ENCODE peak calls at places on chromosomes 6 and 20, in five cellular contexts. One of them, this sample, is unnamed.

GRCh38 chr6:150368762-150369161 is at the start of gene IYD:
- DNase-seq in GM23248: no peak
- DNase-seq in NCI-H510A treated with DMSO at 0.1 percent for 48 hours: no peak
- DNase-seq in NCI-H187: no peak
- DNase-seq in endothelial cell: no peak
- DNase-seq in this sample: no peak

GRCh38 chr6:30616811-30617564 is at the start of gene PPP1R10:
- DNase-seq in GM23248: peak
- DNase-seq in endothelial cell: peak
- DNase-seq in NCI-H510A treated with DMSO at 0.1 percent for 48 hours: peak
- DNase-seq in NCI-H187: peak
- DNase-seq in this sample: peak

GRCh38 chr6:150241751-150242150 is 98.9 kb downstream of the PPP1R14C start:
- DNase-seq in NCI-H510A treated with DMSO at 0.1 percent for 48 hours: no peak
- DNase-seq in GM23248: no peak
- DNase-seq in NCI-H187: no peak
- DNase-seq in endothelial cell: no peak
- DNase-seq in this sample: no peak

GRCh38 chr6:53306819-53307347 is 41.9 kb downstream of the ELOVL5 start:
- DNase-seq in GM23248: peak
- DNase-seq in NCI-H510A treated with DMSO at 0.1 percent for 48 hours: no peak
- DNase-seq in NCI-H187: no peak
- DNase-seq in endothelial cell: no peak
- DNase-seq in this sample: no peak

GRCh38 chr6:159249150-159249549 is 80.0 kb downstream of the FNDC1 start:
- DNase-seq in NCI-H187: no peak
- DNase-seq in endothelial cell: no peak
- DNase-seq in NCI-H510A treated with DMSO at 0.1 percent for 48 hours: no peak
- DNase-seq in GM23248: peak
- DNase-seq in this sample: no peak

GRCh38 chr6:152399409-152399808 is 237.8 kb downstream of the SYNE1 start:
- DNase-seq in endothelial cell: no peak
- DNase-seq in NCI-H510A treated with DMSO at 0.1 percent for 48 hours: no peak
- DNase-seq in NCI-H187: no peak
- DNase-seq in GM23248: peak
- DNase-seq in this sample: no peak

GRCh38 chr6:143059616-143060353 is 904 bp upstream of the AIG1 start:
- DNase-seq in NCI-H187: no peak
- DNase-seq in endothelial cell: no peak
- DNase-seq in GM23248: peak
- DNase-seq in NCI-H510A treated with DMSO at 0.1 percent for 48 hours: peak
- DNase-seq in this sample: no peak

GRCh38 chr6:7051780-7052440 is 55.9 kb upstream of the RREB1 start:
- DNase-seq in NCI-H510A treated with DMSO at 0.1 percent for 48 hours: peak
- DNase-seq in endothelial cell: peak
- DNase-seq in NCI-H187: no peak
- DNase-seq in GM23248: peak
- DNase-seq in this sample: peak

GRCh38 chr6:90694802-90695201 is 107.9 kb upstream of the MAP3K7 start:
- DNase-seq in NCI-H510A treated with DMSO at 0.1 percent for 48 hours: no peak
- DNase-seq in endothelial cell: no peak
- DNase-seq in NCI-H187: no peak
- DNase-seq in GM23248: no peak
- DNase-seq in this sample: no peak

GRCh38 chr20:4667371-4667773 is 54.3 kb upstream of the PRND start:
- DNase-seq in GM23248: no peak
- DNase-seq in endothelial cell: no peak
- DNase-seq in NCI-H510A treated with DMSO at 0.1 percent for 48 hours: no peak
- DNase-seq in NCI-H187: no peak
- DNase-seq in this sample: no peak